ENCODE peak calls at places on chromosomes 3 and 15, in five cellular contexts. R is K562, X is HepG2, U is SK-N-SH, D is GM12878. M is an unnamed sample.
A peak's percentile ranks its signal among the peaks of the same experiment; 100 is the strongest.

GRCh38 chr3:23202921-23203650 is at the start of gene UBE2E2:
- DNase-seq in R (peak; percentile 97), X (no peak), U (peak; percentile 97), D (no peak), M (peak; percentile 89)

GRCh38 chr3:124292329-124292728 is 300.4 kb upstream of the ROPN1 start:
- DNase-seq in R (no peak), X (no peak), U (no peak), D (no peak), M (no peak)

GRCh38 chr15:59917504-59918157 is 86.5 kb upstream of the FOXB1 start:
- DNase-seq in R (peak; percentile 43), X (peak; percentile 50), U (peak; percentile 49), D (peak; percentile 8), M (peak; percentile 70)

GRCh38 chr3:11624161-11624560 is 19.6 kb downstream of the VGLL4 start:
- DNase-seq in R (no peak), X (no peak), U (no peak), D (no peak), M (no peak)

GRCh38 chr3:88149146-88149515 is 628 bp upstream of the C3orf38 start:
- DNase-seq in R (peak; percentile 8), X (no peak), U (peak; percentile 47), D (no peak), M (peak; percentile 36)

GRCh38 chr3:67109651-67110204 is 111.6 kb downstream of the KBTBD8 start:
- DNase-seq in R (peak; percentile 5), X (peak; percentile 46), U (peak; percentile 2), D (no peak), M (no peak)

GRCh38 chr15:64767203-64767602 is 8.2 kb downstream of the RBPMS2 start:
- DNase-seq in R (no peak), X (no peak), U (peak; percentile 45), D (no peak), M (no peak)

GRCh38 chr3:193095366-193095765 is 145.7 kb upstream of the PLAAT1 start:
- DNase-seq in R (no peak), X (no peak), U (no peak), D (no peak), M (no peak)

GRCh38 chr15:31257286-31257685 is 69.3 kb upstream of the KLF13 start:
- DNase-seq in R (no peak), X (no peak), U (no peak), D (no peak), M (no peak)

GRCh38 chr3:48013288-48013980 is 2.8 kb downstream of the MAP4 start:
- DNase-seq in R (peak; percentile 40), X (peak; percentile 82), U (no peak), D (no peak), M (no peak)

GRCh38 chr3:111338059-111338698 is 203.8 kb upstream of the CD96 start:
- DNase-seq in R (no peak), X (peak; percentile 62), U (peak; percentile 48), D (no peak), M (peak; percentile 39)

GRCh38 chr3:16961621-16962205 is 77.0 kb downstream of the PLCL2 start:
- DNase-seq in R (no peak), X (no peak), U (no peak), D (no peak), M (no peak)

GRCh38 chr3:82595530-82595929 is 834.1 kb upstream of the GBE1 start:
- DNase-seq in R (no peak), X (no peak), U (no peak), D (no peak), M (no peak)

GRCh38 chr3:97245201-97245910 is 431.0 kb downstream of the EPHA6 start:
- DNase-seq in R (no peak), X (no peak), U (no peak), D (no peak), M (no peak)

GRCh38 chr15:70617911-70618287 is 145.5 kb downstream of the UACA start:
- DNase-seq in R (no peak), X (no peak), U (no peak), D (no peak), M (no peak)

GRCh38 chr3:187686874-187687273 is 15.5 kb downstream of the RTP2 start:
- DNase-seq in R (no peak), X (no peak), U (no peak), D (no peak), M (no peak)

GRCh38 chr3:189172668-189173419 is 1.1 kb downstream of the TPRG1 start:
- DNase-seq in R (no peak), X (no peak), U (no peak), D (no peak), M (no peak)

DNA sequence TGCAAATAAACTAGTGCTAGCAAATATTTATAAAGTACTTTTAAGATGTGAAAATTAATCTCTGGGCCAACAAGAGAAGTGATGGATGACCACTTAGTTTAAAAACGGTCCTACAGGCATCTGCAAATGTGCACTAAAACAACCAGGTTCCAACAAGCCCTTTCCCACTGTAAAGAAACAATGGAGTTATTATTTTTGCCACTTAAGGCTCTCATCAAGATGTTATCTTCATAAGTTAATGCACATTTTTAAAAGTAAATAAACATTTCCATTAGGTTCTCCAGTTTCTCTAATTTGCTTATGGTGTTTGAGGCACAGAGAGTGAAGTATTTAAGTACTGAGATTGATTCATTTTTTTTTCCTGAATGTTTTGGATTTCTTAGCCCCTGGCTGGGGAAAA is 20.9 kb downstream of the ABI3BP start:
- DNase-seq in R (no peak), X (no peak), U (no peak), D (no peak), M (no peak)
- TF ChIP-seq FOXM1 in R (no peak), X (no peak), U (no peak), D (no peak), M (no peak)

GRCh38 chr15:39885099-39885777 is 34.8 kb downstream of the GPR176 start:
- DNase-seq in R (no peak), X (no peak), U (no peak), D (no peak), M (no peak)

GRCh38 chr15:39887832-39888231 is 32.2 kb downstream of the GPR176 start:
- DNase-seq in R (no peak), X (peak; percentile 78), U (no peak), D (no peak), M (no peak)

GRCh38 chr15:39888243-39888642 is 31.8 kb downstream of the GPR176 start:
- DNase-seq in R (no peak), X (no peak), U (no peak), D (no peak), M (no peak)

GRCh38 chr15:39887211-39887610 is 32.9 kb downstream of the GPR176 start:
- DNase-seq in R (no peak), X (no peak), U (no peak), D (no peak), M (no peak)

GRCh38 chr15:39886418-39886817 is 33.6 kb downstream of the GPR176 start:
- DNase-seq in R (no peak), X (no peak), U (no peak), D (no peak), M (no peak)
- TF ChIP-seq FOXM1 in R (no peak), X (no peak), U (no peak), D (no peak), M (no peak)

GRCh38 chr15:76149291-76149910 is 89.6 kb downstream of the TMEM266 start:
- DNase-seq in R (no peak), X (no peak), U (no peak), D (no peak), M (no peak)

GRCh38 chr15:76150508-76150907 is 90.7 kb downstream of the TMEM266 start:
- DNase-seq in R (no peak), X (no peak), U (no peak), D (no peak), M (no peak)

GRCh38 chr15:76152197-76152596 is 92.4 kb downstream of the TMEM266 start:
- DNase-seq in R (no peak), X (no peak), U (no peak), D (no peak), M (no peak)

GRCh38 chr15:76151599-76151974 is 91.8 kb downstream of the TMEM266 start:
- DNase-seq in R (no peak), X (no peak), U (no peak), D (no peak), M (no peak)

DNA sequence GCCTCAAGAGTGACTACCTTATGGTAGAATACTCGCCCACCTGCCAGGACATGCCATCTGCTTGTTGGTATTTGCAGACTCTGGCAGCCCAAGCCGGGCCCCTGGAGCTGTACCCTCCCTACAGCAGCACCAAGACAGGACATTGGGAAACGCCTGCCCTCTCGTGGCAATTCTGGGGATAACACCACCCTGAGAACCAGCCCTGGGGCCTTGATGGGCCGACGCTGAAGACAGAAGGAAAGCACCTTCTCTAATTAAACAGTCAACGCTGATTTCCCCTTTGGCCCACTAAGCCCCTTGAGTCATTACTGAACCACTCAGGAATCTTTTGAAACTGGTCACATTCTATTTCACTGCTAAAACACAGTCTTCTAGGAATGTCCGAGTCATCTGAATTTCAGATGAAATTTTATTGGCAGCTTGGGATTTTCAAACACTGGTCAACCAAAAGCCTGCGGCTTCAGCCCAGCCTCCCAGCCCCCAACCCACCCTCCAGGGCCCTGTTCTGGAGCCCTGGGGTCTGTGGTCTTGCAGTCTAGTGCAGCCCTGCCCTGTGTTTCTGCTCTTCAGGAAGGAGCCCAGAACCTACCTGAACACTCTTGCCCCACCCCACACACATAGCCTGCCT is 91.3 kb downstream of the TMEM266 start:
- DNase-seq in R (peak; percentile 83), X (peak; percentile 42), U (peak; percentile 89), D (peak; percentile 77), M (peak; percentile 88)
- TF ChIP-seq FOXM1 in R (no peak), X (no peak), U (no peak), D (no peak), M (no peak)

DNA sequence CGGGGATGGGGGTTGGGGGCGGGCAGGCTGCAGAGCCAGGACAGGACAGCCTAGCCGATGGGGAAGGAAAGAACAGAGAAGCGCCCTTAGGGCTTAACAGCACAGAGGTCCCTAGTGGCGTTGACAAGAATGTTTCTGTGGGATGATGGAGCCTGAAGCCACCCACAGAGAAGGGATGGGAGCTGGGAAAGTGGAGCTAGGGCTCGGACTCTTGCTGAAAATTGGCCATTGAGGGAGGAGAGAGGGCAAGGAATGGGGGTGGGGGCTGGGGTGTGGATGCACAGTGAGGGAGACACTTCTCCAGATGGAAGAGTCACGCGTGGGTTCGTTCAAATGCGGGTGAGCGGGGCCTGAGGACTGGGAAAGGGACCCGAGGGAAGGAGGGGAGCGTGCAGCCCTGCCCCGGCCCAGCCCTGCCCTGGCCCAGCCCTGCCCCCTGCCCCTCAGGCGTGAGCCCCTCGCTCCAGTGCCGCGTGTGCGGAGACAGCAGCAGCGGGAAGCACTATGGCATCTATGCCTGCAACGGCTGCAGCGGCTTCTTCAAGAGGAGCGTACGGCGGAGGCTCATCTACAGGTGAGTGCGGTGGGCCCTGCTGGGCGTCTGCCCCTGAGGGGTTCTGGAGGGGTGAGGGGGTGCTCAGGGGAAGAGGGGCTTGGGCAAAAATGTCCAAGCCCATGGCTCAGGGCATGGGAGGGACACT is 832 bp downstream of the NR2E3 start:
- DNase-seq in R (no peak), X (no peak), U (peak; percentile 34), D (no peak), M (no peak)
- TF ChIP-seq FOXM1 in R (no peak), X (no peak), U (no peak), D (no peak), M (no peak)

DNA sequence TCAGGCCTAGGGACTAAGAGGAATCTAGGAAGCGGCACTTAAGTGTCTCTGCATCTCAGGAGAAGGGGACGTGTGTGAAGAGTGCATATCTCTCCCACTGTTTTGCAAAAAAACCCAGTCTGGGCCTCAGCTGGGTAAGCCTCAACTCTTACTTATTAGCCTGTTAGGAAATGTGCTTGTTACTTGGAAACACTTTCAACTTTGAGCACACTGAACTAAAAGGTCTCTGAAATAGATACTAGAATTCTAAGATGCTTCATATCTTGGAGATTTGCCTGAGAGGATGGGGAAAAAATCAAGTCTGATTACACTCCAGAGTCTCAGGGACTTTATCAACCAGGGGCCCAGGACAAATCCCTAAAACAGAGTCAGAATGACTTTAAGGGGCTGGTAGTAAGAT is 81.8 kb downstream of the WDR76 start:
- DNase-seq in R (no peak), X (no peak), U (no peak), D (no peak), M (no peak)
- TF ChIP-seq FOXM1 in R (no peak), X (no peak), U (no peak), D (no peak), M (no peak)

M was measured in HEK293T.